ENCODE peak calls at places on chromosomes 7 and 10, in eight cellular contexts. A is colonic mucosa, X is uterus, U is esophagus squamous epithelium, T is HCT116, D is kidney, P is fibroblast of lung, Y is testis. Z is an unnamed sample. For H3K36me3, the result is how much of the 10 kb centered on the place peaks cover.

GRCh38 chr7:149880871-149881301 is 7.1 kb downstream of the ATP6V0E2 start:
- DNase-seq in A (peak), X (peak), U (no peak), T (no peak), D (no peak), P (no peak), Y (no peak), Z (no peak)

GRCh38 chr10:78178940-78179339 is 145.3 kb downstream of the RPS24 start:
- DNase-seq in A (no peak), X (no peak), U (no peak), T (no peak), D (no peak), P (peak), Y (no peak), Z (no peak)

GRCh38 chr7:151990567-151990966 is 34.3 kb downstream of the GALNTL5 start:
- DNase-seq in A (no peak), X (no peak), U (no peak), T (no peak), D (no peak), P (no peak), Y (no peak), Z (no peak)

GRCh38 chr7:5694221-5694754 is 87.2 kb downstream of the RNF216 start:
- DNase-seq in A (no peak), X (peak), U (no peak), T (no peak), D (no peak), P (peak), Y (no peak), Z (no peak)

GRCh38 chr10:89563861-89564478 is 28.6 kb upstream of the SLC16A12 start:
- DNase-seq in A (peak), X (no peak), U (no peak), T (peak), D (no peak), P (peak), Y (no peak), Z (no peak)

GRCh38 chr10:63219749-63220148 is 86.6 kb downstream of the NRBF2 start:
- DNase-seq in A (no peak), X (no peak), U (no peak), T (no peak), D (no peak), P (no peak), Y (no peak), Z (no peak)

GRCh38 chr7:141533149-141533949 is 17.9 kb upstream of the AGK start:
- DNase-seq in A (peak), X (peak), U (no peak), T (peak), D (no peak), P (peak), Y (peak), Z (peak)

GRCh38 chr10:97849101-97849490 is 547 bp upstream of the GOLGA7B start:
- DNase-seq in A (peak), X (no peak), U (no peak), T (no peak), D (no peak), P (no peak), Y (no peak), Z (no peak)

GRCh38 chr7:52261052-52261451 is 774.4 kb upstream of the POM121L12 start:
- DNase-seq in A (no peak), X (no peak), U (no peak), T (no peak), D (no peak), P (no peak), Y (no peak), Z (no peak)

GRCh38 chr7:7959979-7960670 is 8.5 kb upstream of the GLCCI1 start:
- DNase-seq in A (no peak), X (no peak), U (no peak), T (no peak), D (no peak), P (no peak), Y (no peak), Z (no peak)

GRCh38 chr10:29540016-29540415 is 94.8 kb downstream of the SVIL start:
- DNase-seq in A (no peak), X (no peak), U (no peak), T (no peak), D (no peak), P (no peak), Y (no peak), Z (no peak)

GRCh38 chr10:47420305-47421056 is 36.4 kb upstream of the ZNF488 start:
- DNase-seq in A (no peak), X (no peak), U (no peak), T (no peak), D (peak), P (no peak), Y (no peak), Z (no peak)

GRCh38 chr10:72932259-72933015 is 22.2 kb downstream of the PLA2G12B start:
- DNase-seq in A (no peak), X (no peak), U (no peak), T (no peak), D (no peak), P (peak), Y (no peak), Z (no peak)

GRCh38 chr7:157727964-157728615 is 391.3 kb downstream of the DNAJB6 start:
- DNase-seq in A (no peak), X (no peak), U (no peak), T (no peak), D (no peak), P (no peak), Y (no peak), Z (no peak)

GRCh38 chr7:128940494-128941322 is 3.0 kb downstream of the IRF5 start:
- DNase-seq in A (peak), X (no peak), U (peak), T (no peak), D (peak), P (no peak), Y (no peak), Z (peak)

GRCh38 chr10:110725809-110726641 is 81.9 kb downstream of the RBM20 start:
- DNase-seq in A (no peak), X (no peak), U (no peak), T (no peak), D (no peak), P (no peak), Y (no peak), Z (peak)

GRCh38 chr10:34335960-34336359 is 479.1 kb downstream of the PARD3 start:
- DNase-seq in A (no peak), X (no peak), U (no peak), T (no peak), D (no peak), P (no peak), Y (no peak), Z (no peak)

GRCh38 chr10:132363921-132364593 is 32.1 kb downstream of the LRRC27 start:
- DNase-seq in A (no peak), X (no peak), U (no peak), T (no peak), D (no peak), P (no peak), Y (no peak), Z (no peak)

GRCh38 chr10:35640951-35641429 is 1.1 kb downstream of the FZD8 start:
- DNase-seq in A (peak), X (peak), U (no peak), T (peak), D (peak), P (peak), Y (peak), Z (peak)

GRCh38 chr7:151104411-151105235 is 18.3 kb downstream of the AGAP3 start:
- DNase-seq in A (no peak), X (no peak), U (no peak), T (no peak), D (peak), P (peak), Y (no peak), Z (no peak)

GRCh38 chr7:149209518-149210269 is 14.3 kb downstream of the ZNF282 start:
- DNase-seq in A (peak), X (no peak), U (no peak), T (peak), D (peak), P (peak), Y (peak), Z (no peak)

GRCh38 chr10:37379991-37380390 is 254.6 kb downstream of the ANKRD30A start:
- DNase-seq in A (no peak), X (no peak), U (no peak), T (no peak), D (no peak), P (no peak), Y (no peak), Z (no peak)

GRCh38 chr10:77207182-77208165 is 430.1 kb downstream of the KCNMA1 start:
- DNase-seq in A (no peak), X (no peak), U (no peak), T (no peak), D (no peak), P (no peak), Y (no peak), Z (no peak)

GRCh38 chr10:70034252-70034651 is 18.4 kb upstream of the MACROH2A2 start:
- DNase-seq in A (no peak), X (no peak), U (no peak), T (no peak), D (no peak), P (no peak), Y (peak), Z (no peak)

GRCh38 chr10:14247650-14248258 is 83.0 kb downstream of the FRMD4A start:
- DNase-seq in A (no peak), X (no peak), U (no peak), T (no peak), D (no peak), P (peak), Y (no peak), Z (no peak)

GRCh38 chr7:90892213-90892612 is 296.1 kb downstream of the CDK14 start:
- DNase-seq in A (no peak), X (no peak), U (no peak), T (no peak), D (no peak), P (peak), Y (no peak), Z (no peak)

GRCh38 chr7:46076527-46076926 is 155.5 kb upstream of the IGFBP3 start:
- DNase-seq in A (no peak), X (no peak), U (no peak), T (no peak), D (no peak), P (no peak), Y (peak), Z (no peak)

GRCh38 chr7:139738772-139739171 is 39.0 kb downstream of the HIPK2 start:
- DNase-seq in A (no peak), X (no peak), U (no peak), T (no peak), D (no peak), P (no peak), Y (no peak), Z (no peak)

GRCh38 chr7:830069-830468 is 2.2 kb upstream of the SUN1 start:
- DNase-seq in A (no peak), X (no peak), U (no peak), T (no peak), D (peak), P (no peak), Y (no peak), Z (no peak)

GRCh38 chr7:138834583-138834982 is 36.6 kb upstream of the ATP6V0A4 start:
- DNase-seq in A (no peak), X (no peak), U (no peak), T (no peak), D (no peak), P (no peak), Y (no peak), Z (no peak)

GRCh38 chr7:13235961-13236360 is 548.5 kb downstream of the ARL4A start:
- DNase-seq in A (no peak), X (no peak), U (no peak), T (no peak), D (no peak), P (no peak), Y (no peak), Z (no peak)

GRCh38 chr7:13226385-13226784 is 539.0 kb downstream of the ARL4A start:
- DNase-seq in A (no peak), X (no peak), U (no peak), T (no peak), D (no peak), P (no peak), Y (no peak), Z (no peak)

GRCh38 chr7:13231216-13231615 is 543.8 kb downstream of the ARL4A start:
- DNase-seq in A (no peak), X (no peak), U (no peak), T (no peak), D (no peak), P (no peak), Y (no peak), Z (no peak)
- H3K36me3 ChIP-seq in A (under half), X (under half), U (under half), T (under half), D (under half), P (under half), Y (under half), Z (under half)

DNA sequence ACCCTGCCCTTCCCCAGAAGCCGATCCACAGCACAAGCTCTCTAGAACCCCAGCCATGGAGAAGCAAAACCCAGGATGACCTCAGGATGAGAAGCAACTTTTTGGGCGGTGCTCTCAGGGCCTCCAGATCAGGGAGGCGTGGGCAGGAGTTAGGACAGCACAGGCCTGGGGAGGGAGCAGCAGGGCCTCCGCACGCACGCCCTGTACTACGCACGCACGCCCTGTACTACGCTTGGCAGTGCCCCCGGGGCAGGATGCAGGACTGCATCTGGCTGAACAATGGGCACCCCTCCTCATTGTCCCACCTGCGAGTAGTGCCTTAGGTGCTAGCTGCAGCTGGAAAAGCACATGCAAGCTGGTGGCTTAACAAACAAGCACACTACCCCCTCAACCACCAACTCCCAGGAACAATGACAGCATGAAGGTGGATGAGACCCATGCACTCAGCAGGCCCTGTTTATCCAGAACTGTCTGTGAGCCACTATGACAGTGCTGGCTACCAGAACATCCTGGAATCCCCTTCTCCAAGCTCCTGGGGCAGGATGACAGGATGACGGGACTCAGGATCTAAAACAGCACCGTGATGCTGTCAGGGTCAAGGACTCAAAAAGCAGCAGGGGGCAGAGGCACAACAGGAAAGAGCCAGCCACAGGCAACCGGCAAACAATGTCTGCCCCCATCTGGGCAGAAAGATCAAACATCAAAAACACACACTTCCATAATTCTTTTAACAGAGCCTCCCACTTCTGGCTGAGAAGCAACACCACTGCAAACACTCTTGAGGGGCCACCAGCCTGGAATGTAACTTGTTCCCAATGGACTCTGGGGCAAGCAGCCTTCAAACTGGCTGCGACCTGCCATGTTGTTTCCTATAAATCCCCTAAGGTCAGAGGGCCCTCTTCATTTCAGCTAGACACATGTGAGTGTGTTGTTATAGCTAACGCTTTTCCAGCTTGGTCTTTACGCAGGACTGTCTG is 11.7 kb downstream of the PODXL start:
- DNase-seq in A (no peak), X (peak), U (no peak), T (no peak), D (peak), P (no peak), Y (no peak), Z (no peak)
- H3K27ac ChIP-seq in A (no peak), X (peak), U (no peak), T (peak), D (peak), P (no peak), Y (peak), Z (peak)

GRCh38 chr10:60456053-60456452 is 66.4 kb upstream of the ANK3 start:
- DNase-seq in A (no peak), X (no peak), U (no peak), T (no peak), D (no peak), P (no peak), Y (no peak), Z (no peak)
- TF ChIP-seq CTCF in A (no peak), X (no peak), U (no peak), T (no peak), D (no peak), P (peak), Y (no peak), Z (no peak)

GRCh38 chr10:101006593-101007098 is 7.0 kb downstream of the LZTS2 start:
- DNase-seq in A (no peak), X (peak), U (no peak), T (no peak), D (no peak), P (peak), Y (peak), Z (no peak)
- H3K36me3 ChIP-seq in A (under half), X (under half), U (under half), T (under half), D (under half), P (under half), Y (under half), Z (under half)

DNA sequence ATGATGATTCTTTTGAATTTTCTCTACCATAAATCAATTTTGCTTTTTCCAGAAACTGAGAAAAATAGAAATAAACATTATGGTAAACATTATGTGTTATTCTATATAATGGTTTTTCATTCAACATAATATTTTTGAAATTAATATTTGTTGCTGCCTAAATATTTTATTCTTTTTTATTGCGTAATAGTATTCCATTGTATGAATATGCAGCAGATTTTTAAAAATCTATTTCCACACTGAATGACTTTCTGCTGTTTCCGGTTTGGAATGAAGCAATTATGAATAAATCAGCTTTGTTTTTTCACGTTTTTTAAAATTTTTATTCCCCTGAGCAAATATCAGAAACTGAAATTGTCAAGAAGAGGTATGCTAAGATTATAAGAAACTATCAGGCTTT is 335.2 kb upstream of the KCND2 start:
- DNase-seq in A (no peak), X (no peak), U (no peak), T (no peak), D (no peak), P (no peak), Y (no peak), Z (no peak)
- H3K27ac ChIP-seq in A (no peak), X (no peak), U (no peak), T (no peak), D (no peak), P (no peak), Y (no peak), Z (no peak)

GRCh38 chr10:120217736-120218135 is 239.3 kb upstream of the PLPP4 start:
- DNase-seq in A (no peak), X (no peak), U (no peak), T (no peak), D (no peak), P (no peak), Y (no peak), Z (no peak)

GRCh38 chr10:120221873-120222485 is 235.0 kb upstream of the PLPP4 start:
- DNase-seq in A (peak), X (no peak), U (no peak), T (peak), D (no peak), P (no peak), Y (peak), Z (no peak)
- TF ChIP-seq CTCF in A (peak), X (no peak), U (peak), T (peak), D (peak), P (no peak), Y (peak), Z (no peak)

GRCh38 chr10:114131094-114131493 is 42.9 kb downstream of the CCDC186 start:
- DNase-seq in A (no peak), X (no peak), U (no peak), T (no peak), D (no peak), P (no peak), Y (no peak), Z (no peak)
- H3K36me3 ChIP-seq in A (under half), X (under half), U (under half), T (under half), D (half or more), P (under half), Y (under half), Z (under half)

DNA sequence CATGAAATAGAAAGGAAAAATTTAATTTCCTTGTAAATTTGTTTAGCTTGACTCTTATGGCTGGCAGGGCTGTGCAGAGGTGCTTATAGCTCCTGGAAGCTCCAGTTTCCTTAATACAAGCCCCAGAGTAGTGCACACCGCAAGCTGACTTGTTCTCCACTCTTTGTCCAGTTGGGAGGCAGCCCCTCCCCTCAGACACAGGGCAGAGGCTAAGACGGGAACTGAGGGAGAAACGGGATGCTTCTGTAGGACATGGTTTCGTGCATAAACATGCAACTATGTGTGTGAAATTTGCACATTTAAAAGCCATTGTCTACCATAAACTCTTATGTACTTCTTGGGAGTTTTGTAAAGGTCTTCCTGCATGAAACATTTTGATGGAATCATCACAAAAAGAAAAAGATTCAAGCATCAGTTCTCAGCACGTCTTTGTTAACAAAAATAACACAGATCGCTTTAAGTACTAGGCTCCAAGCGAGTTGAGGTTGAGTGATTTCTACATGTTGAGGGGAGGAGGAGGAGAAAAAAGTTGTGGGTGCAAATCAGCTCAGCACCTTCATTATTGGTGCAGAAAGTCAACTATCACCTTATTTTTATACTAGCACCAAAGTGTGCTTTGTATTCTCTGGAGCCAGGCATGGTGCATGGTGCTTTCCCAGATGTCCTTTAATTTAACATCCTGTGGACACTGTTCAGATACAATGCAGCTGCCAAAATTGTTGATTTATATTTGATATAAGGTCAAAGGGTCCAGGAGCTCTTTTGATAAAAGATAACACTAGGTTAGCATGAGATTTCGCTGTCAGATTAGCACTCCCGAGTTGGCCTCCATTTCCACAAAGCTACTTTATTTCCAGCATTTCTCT is 124.5 kb downstream of the CHN2 start:
- DNase-seq in A (no peak), X (no peak), U (no peak), T (no peak), D (no peak), P (no peak), Y (no peak), Z (no peak)
- H3K27ac ChIP-seq in A (no peak), X (no peak), U (no peak), T (no peak), D (no peak), P (no peak), Y (no peak), Z (no peak)